ENCODE peak calls at places on chromosomes 2 and 18, in six cellular contexts. One of them, this sample, is unnamed.

GRCh38 chr2:29130295-29130694 is 15.1 kb downstream of the CLIP4 start:
- DNase-seq in sigmoid colon: no peak
- DNase-seq in K562: no peak
- DNase-seq in tibial nerve: no peak
- DNase-seq in stomach: no peak
- DNase-seq in suprapubic skin: no peak
- DNase-seq in this sample: peak

GRCh38 chr2:238919307-238919706 is 71.4 kb downstream of the TWIST2 start:
- DNase-seq in sigmoid colon: peak
- DNase-seq in K562: no peak
- DNase-seq in tibial nerve: no peak
- DNase-seq in stomach: no peak
- DNase-seq in suprapubic skin: no peak
- DNase-seq in this sample: peak

GRCh38 chr2:230872968-230873669 is 8.4 kb downstream of the ITM2C start:
- DNase-seq in sigmoid colon: no peak
- DNase-seq in K562: no peak
- DNase-seq in tibial nerve: no peak
- DNase-seq in stomach: peak
- DNase-seq in suprapubic skin: peak
- DNase-seq in this sample: no peak

GRCh38 chr2:101466426-101466825 is 8.5 kb downstream of the RFX8 start:
- DNase-seq in sigmoid colon: no peak
- DNase-seq in K562: no peak
- DNase-seq in tibial nerve: no peak
- DNase-seq in stomach: no peak
- DNase-seq in suprapubic skin: no peak
- DNase-seq in this sample: peak

GRCh38 chr18:51342815-51343214 is 145.3 kb upstream of the MEX3C start:
- DNase-seq in sigmoid colon: no peak
- DNase-seq in K562: no peak
- DNase-seq in tibial nerve: no peak
- DNase-seq in stomach: no peak
- DNase-seq in suprapubic skin: no peak
- DNase-seq in this sample: no peak

GRCh38 chr2:101892377-101892776 is 99.4 kb upstream of the IL1R2 start:
- DNase-seq in sigmoid colon: no peak
- DNase-seq in K562: no peak
- DNase-seq in tibial nerve: no peak
- DNase-seq in stomach: no peak
- DNase-seq in suprapubic skin: no peak
- DNase-seq in this sample: no peak

GRCh38 chr2:3610415-3610814 is 15.5 kb downstream of the COLEC11 start:
- DNase-seq in sigmoid colon: peak
- DNase-seq in K562: no peak
- DNase-seq in tibial nerve: no peak
- DNase-seq in stomach: peak
- DNase-seq in suprapubic skin: peak
- DNase-seq in this sample: no peak

GRCh38 chr18:71130351-71130750 is 841.5 kb downstream of the SOCS6 start:
- DNase-seq in sigmoid colon: no peak
- DNase-seq in K562: no peak
- DNase-seq in tibial nerve: no peak
- DNase-seq in stomach: no peak
- DNase-seq in suprapubic skin: no peak
- DNase-seq in this sample: no peak

GRCh38 chr2:98775146-98775988 is 44.4 kb upstream of the MGAT4A start:
- DNase-seq in sigmoid colon: no peak
- DNase-seq in K562: no peak
- DNase-seq in tibial nerve: no peak
- DNase-seq in stomach: peak
- DNase-seq in suprapubic skin: no peak
- DNase-seq in this sample: no peak

GRCh38 chr2:207768891-207769596 is 662 bp downstream of the FZD5 start:
- DNase-seq in sigmoid colon: peak
- DNase-seq in K562: no peak
- DNase-seq in tibial nerve: peak
- DNase-seq in stomach: no peak
- DNase-seq in suprapubic skin: no peak
- DNase-seq in this sample: no peak

GRCh38 chr2:205800804-205801203 is 118.5 kb downstream of the NRP2 start:
- DNase-seq in sigmoid colon: peak
- DNase-seq in K562: no peak
- DNase-seq in tibial nerve: no peak
- DNase-seq in stomach: peak
- DNase-seq in suprapubic skin: no peak
- DNase-seq in this sample: peak

GRCh38 chr2:224206816-224207215 is 167.7 kb upstream of the SERPINE2 start:
- DNase-seq in sigmoid colon: no peak
- DNase-seq in K562: no peak
- DNase-seq in tibial nerve: no peak
- DNase-seq in stomach: no peak
- DNase-seq in suprapubic skin: no peak
- DNase-seq in this sample: no peak

GRCh38 chr2:48633143-48633542 is 15.5 kb downstream of the GTF2A1L start:
- DNase-seq in sigmoid colon: no peak
- DNase-seq in K562: no peak
- DNase-seq in tibial nerve: no peak
- DNase-seq in stomach: no peak
- DNase-seq in suprapubic skin: no peak
- DNase-seq in this sample: no peak

GRCh38 chr2:189369566-189369965 is 71.7 kb upstream of the WDR75 start:
- DNase-seq in sigmoid colon: no peak
- DNase-seq in K562: no peak
- DNase-seq in tibial nerve: no peak
- DNase-seq in stomach: no peak
- DNase-seq in suprapubic skin: no peak
- DNase-seq in this sample: no peak

GRCh38 chr2:121532347-121532766 is 1.7 kb downstream of the RNU4ATAC start:
- DNase-seq in sigmoid colon: no peak
- DNase-seq in K562: peak
- DNase-seq in tibial nerve: no peak
- DNase-seq in stomach: no peak
- DNase-seq in suprapubic skin: no peak
- DNase-seq in this sample: no peak

GRCh38 chr2:178498137-178498536 is 17.9 kb downstream of the PLEKHA3 start:
- DNase-seq in sigmoid colon: no peak
- DNase-seq in K562: peak
- DNase-seq in tibial nerve: no peak
- DNase-seq in stomach: no peak
- DNase-seq in suprapubic skin: no peak
- DNase-seq in this sample: no peak

GRCh38 chr2:189698020-189698887 is 23.8 kb downstream of the ANKAR start:
- DNase-seq in sigmoid colon: no peak
- DNase-seq in K562: peak
- DNase-seq in tibial nerve: peak
- DNase-seq in stomach: peak
- DNase-seq in suprapubic skin: no peak
- DNase-seq in this sample: no peak

DNA sequence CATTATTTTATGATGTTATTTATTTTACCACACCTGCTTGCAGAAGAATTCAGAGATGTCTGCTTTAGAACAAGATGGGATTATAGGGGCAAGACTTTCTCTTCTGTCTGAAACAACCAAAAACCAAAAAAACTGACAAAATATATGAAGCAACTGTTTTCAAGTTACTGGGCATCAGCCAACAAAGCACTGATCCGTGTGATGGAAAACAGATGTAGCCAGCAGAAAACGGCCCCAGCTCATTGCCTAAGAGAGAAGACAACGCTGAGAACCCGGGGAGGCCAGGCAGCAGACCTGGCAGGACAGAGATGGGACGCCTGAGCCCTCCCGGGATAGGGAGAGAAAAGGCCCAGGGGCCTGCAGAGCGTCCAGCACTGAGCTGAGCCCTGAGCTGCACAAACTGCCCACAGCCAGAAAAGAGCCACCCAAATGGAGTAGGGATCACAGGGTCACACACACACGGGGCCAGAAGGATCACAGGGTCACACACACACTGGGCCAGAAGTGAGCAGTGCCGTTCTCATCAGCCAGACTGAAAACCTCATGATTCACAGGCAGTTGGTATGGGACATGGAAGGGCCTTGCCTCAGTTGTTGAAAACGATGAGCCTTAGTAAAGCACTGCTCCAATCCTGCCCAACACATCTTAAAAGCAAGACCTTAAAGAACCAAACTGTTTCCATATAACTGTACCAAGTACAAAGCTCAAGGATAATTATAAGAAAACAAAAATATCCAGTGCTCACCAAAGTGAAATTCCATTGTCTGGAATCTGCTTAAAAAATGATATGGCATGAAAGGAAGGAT is 12.1 kb downstream of the PXDN start:
- DNase-seq in sigmoid colon: peak
- DNase-seq in K562: no peak
- DNase-seq in tibial nerve: peak
- DNase-seq in stomach: peak
- DNase-seq in suprapubic skin: peak
- DNase-seq in this sample: no peak
- TF ChIP-seq EP300 in sigmoid colon: no peak
- TF ChIP-seq EP300 in K562: no peak
- TF ChIP-seq EP300 in tibial nerve: no peak
- TF ChIP-seq EP300 in stomach: no peak
- TF ChIP-seq EP300 in suprapubic skin: no peak
- TF ChIP-seq EP300 in this sample: no peak

GRCh38 chr2:62505649-62506420 is at the start of gene TMEM17:
- DNase-seq in sigmoid colon: peak
- DNase-seq in K562: peak
- DNase-seq in tibial nerve: peak
- DNase-seq in stomach: peak
- DNase-seq in suprapubic skin: peak
- DNase-seq in this sample: peak
- TF ChIP-seq EP300 in sigmoid colon: no peak
- TF ChIP-seq EP300 in K562: no peak
- TF ChIP-seq EP300 in tibial nerve: no peak
- TF ChIP-seq EP300 in stomach: no peak
- TF ChIP-seq EP300 in suprapubic skin: no peak
- TF ChIP-seq EP300 in this sample: no peak

GRCh38 chr2:214107731-214108130 is 303.1 kb upstream of the VWC2L start:
- DNase-seq in sigmoid colon: no peak
- DNase-seq in K562: no peak
- DNase-seq in tibial nerve: no peak
- DNase-seq in stomach: no peak
- DNase-seq in suprapubic skin: no peak
- DNase-seq in this sample: no peak

GRCh38 chr2:214104967-214105366 is 305.9 kb upstream of the VWC2L start:
- DNase-seq in sigmoid colon: no peak
- DNase-seq in K562: no peak
- DNase-seq in tibial nerve: no peak
- DNase-seq in stomach: no peak
- DNase-seq in suprapubic skin: no peak
- DNase-seq in this sample: no peak

GRCh38 chr2:214100488-214100887 is 310.4 kb upstream of the VWC2L start:
- DNase-seq in sigmoid colon: no peak
- DNase-seq in K562: no peak
- DNase-seq in tibial nerve: no peak
- DNase-seq in stomach: no peak
- DNase-seq in suprapubic skin: no peak
- DNase-seq in this sample: no peak

GRCh38 chr2:214104219-214104618 is 306.6 kb upstream of the VWC2L start:
- DNase-seq in sigmoid colon: no peak
- DNase-seq in K562: no peak
- DNase-seq in tibial nerve: no peak
- DNase-seq in stomach: no peak
- DNase-seq in suprapubic skin: no peak
- DNase-seq in this sample: no peak

DNA sequence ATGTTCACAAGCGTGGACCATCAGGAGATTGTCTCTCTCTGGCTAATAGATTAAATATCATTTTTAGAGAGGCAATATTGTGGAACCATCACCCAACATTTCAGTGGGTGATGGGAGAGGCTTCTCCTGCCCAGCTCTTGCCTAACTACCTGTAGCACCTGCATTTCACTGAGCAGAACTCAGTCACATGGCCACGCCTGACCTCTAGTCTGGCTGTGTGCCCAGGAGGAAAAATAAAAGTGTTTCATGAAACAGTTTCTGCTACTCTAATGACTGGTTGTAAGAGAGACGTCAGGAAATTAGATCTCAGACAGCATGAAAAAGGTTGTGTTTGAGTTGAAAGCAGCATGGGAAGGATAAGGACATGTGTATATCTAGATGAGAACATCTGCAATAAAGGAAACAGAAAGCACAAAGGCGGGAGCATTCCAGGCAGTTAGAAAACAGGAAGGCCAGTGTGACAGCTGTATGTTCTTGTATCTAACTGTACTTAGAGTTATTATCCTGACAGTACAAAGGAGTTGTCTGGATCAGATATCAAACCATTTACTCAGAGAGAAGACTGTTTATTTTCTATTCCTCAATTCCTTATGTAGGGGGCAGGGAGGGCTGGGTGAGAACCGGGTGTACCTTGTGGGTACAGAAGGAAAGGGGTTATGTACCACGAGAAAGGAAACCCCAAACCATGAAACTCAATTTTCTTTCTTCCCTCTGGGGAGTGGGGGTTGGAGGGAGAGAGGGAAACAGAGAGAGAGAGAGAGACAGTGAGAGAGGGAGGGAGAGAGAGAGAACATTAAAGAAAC is 307.5 kb upstream of the VWC2L start:
- DNase-seq in sigmoid colon: no peak
- DNase-seq in K562: no peak
- DNase-seq in tibial nerve: no peak
- DNase-seq in stomach: no peak
- DNase-seq in suprapubic skin: no peak
- DNase-seq in this sample: no peak
- TF ChIP-seq EP300 in sigmoid colon: no peak
- TF ChIP-seq EP300 in K562: no peak
- TF ChIP-seq EP300 in tibial nerve: no peak
- TF ChIP-seq EP300 in stomach: no peak
- TF ChIP-seq EP300 in suprapubic skin: no peak
- TF ChIP-seq EP300 in this sample: no peak

DNA sequence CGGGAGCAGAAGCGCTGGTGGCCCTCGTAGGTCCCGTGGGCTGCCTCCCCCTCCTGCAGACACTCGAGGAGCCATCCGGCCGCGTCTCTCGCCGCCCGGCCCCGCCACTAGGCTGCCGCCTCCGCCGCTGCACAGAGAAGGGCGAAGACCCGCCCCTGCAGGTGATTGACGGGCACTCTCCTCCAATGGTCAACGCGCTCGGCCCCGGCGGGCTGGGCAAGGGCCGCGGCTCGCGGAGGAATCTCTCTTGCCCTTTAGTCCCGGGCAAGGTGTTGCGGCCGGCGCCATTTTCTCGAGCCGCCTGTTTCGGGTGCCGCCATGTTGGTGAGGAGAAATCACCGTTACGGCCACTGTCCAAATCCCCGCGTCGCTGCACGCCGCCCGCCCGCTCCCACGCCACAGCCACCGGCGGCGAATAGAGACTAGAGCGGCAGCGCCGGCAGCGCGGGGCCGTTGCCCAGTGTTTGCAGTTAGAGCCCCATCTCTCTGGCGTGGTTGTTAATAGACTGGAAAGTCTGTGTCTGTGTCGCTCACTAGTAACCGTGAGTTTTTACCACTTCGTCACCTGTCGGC is at the start of gene ZC3H6:
- DNase-seq in sigmoid colon: peak
- DNase-seq in K562: peak
- DNase-seq in tibial nerve: peak
- DNase-seq in stomach: peak
- DNase-seq in suprapubic skin: peak
- DNase-seq in this sample: peak
- TF ChIP-seq EP300 in sigmoid colon: no peak
- TF ChIP-seq EP300 in K562: no peak
- TF ChIP-seq EP300 in tibial nerve: peak
- TF ChIP-seq EP300 in stomach: no peak
- TF ChIP-seq EP300 in suprapubic skin: no peak
- TF ChIP-seq EP300 in this sample: no peak

This sample was measured in upper lobe of left lung.